ENCODE peak calls at places on chromosomes 1 and 21, in four cellular contexts. K, J, A and N are unnamed samples.

GRCh38 chr1:43058545-43059360 is 100.1 kb upstream of the SLC2A1 start:
- DNase-seq in J (no peak), K (peak), A (no peak), N (no peak)

GRCh38 chr1:43015269-43015668 is 56.6 kb upstream of the SLC2A1 start:
- DNase-seq in A (no peak), K (no peak), J (no peak), N (no peak)

GRCh38 chr1:115666702-115667101 is 24.9 kb downstream of the VANGL1 start:
- DNase-seq in J (no peak), K (no peak), A (no peak), N (no peak)

GRCh38 chr21:42424848-42425602 is 21.3 kb downstream of the UBASH3A start:
- DNase-seq in A (no peak), J (no peak), K (no peak), N (no peak)

GRCh38 chr21:45027241-45028196 is 46.9 kb upstream of the ADARB1 start:
- DNase-seq in K (no peak), A (no peak), J (no peak), N (no peak)

GRCh38 chr21:36193200-36193599 is 36.6 kb downstream of the DOP1B start:
- DNase-seq in K (no peak), J (no peak), A (no peak), N (no peak)

GRCh38 chr1:118934706-118935105 is 53.4 kb downstream of the TBX15 start:
- DNase-seq in A (no peak), J (no peak), K (no peak), N (no peak)

GRCh38 chr1:75265792-75266191 is 131.6 kb downstream of the LHX8 start:
- DNase-seq in J (no peak), K (peak), A (peak), N (peak)

GRCh38 chr1:225769687-225770086 is 7.9 kb upstream of the SRP9 start:
- DNase-seq in J (no peak), A (no peak), K (no peak), N (no peak)

GRCh38 chr1:52032785-52033131 is 852 bp downstream of the KTI12 start:
- DNase-seq in J (peak), A (peak), K (no peak), N (peak)

GRCh38 chr1:161071886-161072371 is 2.2 kb upstream of the ARHGAP30 start:
- DNase-seq in K (peak), J (peak), A (peak), N (peak)

GRCh38 chr1:30111431-30111830 is 612.0 kb downstream of the MATN1 start:
- DNase-seq in J (peak), K (peak), A (peak), N (peak)

GRCh38 chr1:204359474-204360255 is at the start of gene PLEKHA6:
- DNase-seq in A (no peak), J (peak), K (peak), N (no peak)

GRCh38 chr1:8004803-8005573 is 21.1 kb downstream of the ERRFI1 start:
- DNase-seq in A (peak), K (no peak), J (no peak), N (no peak)

GRCh38 chr1:236398538-236398937 is 4.5 kb downstream of the EDARADD start:
- DNase-seq in J (no peak), K (no peak), A (no peak), N (no peak)

GRCh38 chr21:37552496-37553399 is 186.2 kb downstream of the DYRK1A start:
- DNase-seq in A (no peak), J (no peak), K (no peak), N (no peak)

GRCh38 chr1:177145102-177145779 is 19.3 kb downstream of the ASTN1 start:
- DNase-seq in J (no peak), K (no peak), A (no peak), N (no peak)

GRCh38 chr1:21781971-21782867 is 730 bp downstream of the USP48 start:
- DNase-seq in J (no peak), K (peak), A (peak), N (peak)

GRCh38 chr21:44531606-44532128 is 8.3 kb downstream of the KRTAP10-1 start:
- DNase-seq in K (no peak), A (no peak), J (no peak), N (no peak)

GRCh38 chr1:32392358-32392757 is 1.9 kb downstream of the BSDC1 start:
- DNase-seq in A (no peak), K (no peak), J (no peak), N (no peak)

GRCh38 chr1:155052412-155053400 is 1.6 kb downstream of the ADAM15 start:
- DNase-seq in A (peak), J (no peak), K (peak), N (no peak)

GRCh38 chr1:3312894-3313578 is 141.4 kb upstream of the ARHGEF16 start:
- DNase-seq in K (peak), J (no peak), A (peak), N (no peak)

GRCh38 chr1:214549604-214550338 is 1.6 kb downstream of the PTPN14 start:
- DNase-seq in K (peak), J (no peak), A (no peak), N (no peak)

GRCh38 chr1:224786533-224787249 is 142.8 kb upstream of the DNAH14 start:
- DNase-seq in A (no peak), J (no peak), K (no peak), N (no peak)

GRCh38 chr1:223738465-223739365 is 26.4 kb downstream of the CAPN2 start:
- DNase-seq in K (no peak), A (peak), J (no peak), N (no peak)

GRCh38 chr21:44337941-44338895 is 972 bp downstream of the CFAP410 start:
- DNase-seq in A (peak), K (peak), J (peak), N (peak)

GRCh38 chr1:1059494-1060280 is 14.4 kb downstream of the RNF223 start:
- DNase-seq in A (peak), K (peak), J (peak), N (peak)

GRCh38 chr1:58251415-58252073 is 295.0 kb downstream of the OMA1 start:
- DNase-seq in K (peak), J (peak), A (peak), N (peak)
- TF ChIP-seq CTCF in K (peak), J (peak), A (no peak), N (peak)

GRCh38 chr21:19781881-19782652 is 1216.1 kb upstream of the NCAM2 start:
- DNase-seq in K (no peak), J (peak), A (no peak), N (no peak)
- TF ChIP-seq CTCF in K (peak), J (peak), A (no peak), N (no peak)

DNA sequence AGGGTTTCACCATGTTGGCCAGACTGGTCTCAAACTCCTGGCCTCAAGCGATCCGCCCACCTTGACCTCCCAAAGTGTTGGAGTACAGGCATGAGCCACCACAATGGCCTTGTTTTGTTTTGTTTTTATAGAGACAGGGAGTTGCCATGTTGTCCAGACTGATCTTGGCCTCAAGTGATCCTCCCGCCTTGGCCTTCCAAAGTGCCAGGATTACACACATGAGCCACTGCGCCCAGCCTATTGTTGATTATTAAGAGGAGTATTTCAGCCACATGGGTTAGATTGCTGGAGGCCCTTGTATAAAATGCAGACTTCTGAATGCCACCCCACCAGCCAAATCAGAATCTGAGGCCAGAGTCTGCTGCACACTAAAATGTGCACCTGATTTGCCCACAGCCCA is 57.2 kb upstream of the ANGPTL1 start:
- DNase-seq in K (no peak), J (no peak), A (no peak), N (no peak)
- TF ChIP-seq CTCF in K (no peak), J (no peak), A (no peak), N (no peak)

DNA sequence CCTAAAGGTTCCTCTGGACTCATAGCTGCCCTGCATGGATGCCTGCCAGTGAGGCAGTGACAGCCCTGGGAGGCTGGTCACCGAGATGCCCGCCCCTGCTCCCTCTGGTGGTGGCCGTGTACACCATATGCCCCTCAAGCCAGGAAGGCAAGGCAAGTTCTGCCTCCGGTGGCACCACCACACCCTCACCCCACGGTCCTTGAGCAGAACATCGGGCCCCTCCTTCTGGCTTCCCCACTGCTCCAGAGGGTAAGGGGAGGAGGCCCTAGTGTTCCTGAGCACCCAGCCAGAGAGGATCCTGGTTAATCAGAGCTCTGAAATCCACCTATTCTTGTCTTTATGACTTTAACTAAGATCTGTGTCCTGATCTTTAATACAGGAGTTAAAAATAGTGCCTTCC is 1.6 kb upstream of the S100A14 start:
- DNase-seq in A (peak), J (peak), K (peak), N (peak)
- TF ChIP-seq CTCF in A (peak), J (peak), K (peak), N (no peak)

DNA sequence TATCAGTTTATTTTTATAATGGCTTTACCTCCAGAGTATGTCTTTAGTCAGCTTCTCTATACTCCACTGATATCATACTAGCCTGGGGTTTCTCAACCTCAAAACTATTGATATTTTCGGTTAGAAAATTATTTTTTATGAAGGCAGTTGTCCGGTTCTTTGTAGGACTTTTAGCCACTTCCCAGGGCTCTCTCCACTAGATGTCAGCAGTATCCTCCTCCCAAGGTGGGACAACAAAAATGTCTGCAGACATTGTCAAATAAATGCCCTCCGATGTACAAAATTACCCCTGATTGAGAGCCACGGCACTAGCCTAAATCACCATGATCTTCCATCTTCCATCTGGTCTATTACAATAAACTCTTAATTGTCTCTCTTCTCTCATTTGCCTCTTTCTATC is 4.1 kb upstream of the GRIK1 start:
- DNase-seq in J (no peak), A (no peak), K (peak), N (peak)
- TF ChIP-seq CTCF in J (no peak), A (no peak), K (peak), N (no peak)

DNA sequence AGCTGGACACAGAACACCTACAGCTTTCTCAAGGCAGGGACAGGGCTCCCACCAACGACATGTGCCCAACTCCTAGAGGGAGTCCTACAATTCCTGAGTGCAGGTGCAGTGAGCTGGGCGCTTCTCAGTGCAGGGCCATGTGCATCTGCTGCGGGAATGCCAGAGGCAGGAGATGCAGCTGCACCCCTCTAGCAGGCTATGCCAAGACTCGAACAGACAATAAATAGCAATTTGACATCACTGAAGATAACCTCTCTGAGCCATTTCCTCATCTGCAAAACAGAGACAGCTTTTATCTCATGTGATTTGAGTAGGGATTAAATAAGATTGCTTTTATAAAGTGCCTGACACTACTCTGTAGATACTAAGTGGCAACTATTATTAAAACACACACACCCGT is 5.8 kb downstream of the SLC9A1 start:
- DNase-seq in K (no peak), A (no peak), J (no peak), N (no peak)
- TF ChIP-seq CTCF in K (no peak), A (no peak), J (no peak), N (no peak)